ENCODE peak calls at places on chromosomes 2 and 18, in six cellular contexts. C, Y, V, G, B and O are unnamed samples.

GRCh38 chr2:36731941-36732700 is 35.6 kb downstream of the VIT start:
- DNase-seq in C (no peak), Y (no peak), V (no peak), G (no peak), B (no peak), O (no peak)

GRCh38 chr2:221429741-221430491 is 142.2 kb downstream of the EPHA4 start:
- DNase-seq in C (no peak), Y (no peak), V (no peak), G (no peak), B (no peak), O (no peak)

GRCh38 chr2:7034313-7034712 is 117.1 kb downstream of the RNF144A start:
- DNase-seq in C (no peak), Y (no peak), V (no peak), G (peak; percentile 49), B (peak; percentile 24), O (no peak)

GRCh38 chr2:24274809-24275208 is 85.5 kb downstream of the ITSN2 start:
- DNase-seq in C (no peak), Y (no peak), V (no peak), G (no peak), B (no peak), O (no peak)

GRCh38 chr18:13258792-13259385 is 40.3 kb downstream of the LDLRAD4 start:
- DNase-seq in C (no peak), Y (no peak), V (no peak), G (no peak), B (no peak), O (no peak)

GRCh38 chr2:201182650-201183372 is at the start of gene CASP10:
- DNase-seq in C (peak; percentile 65), Y (no peak), V (no peak), G (peak; percentile 87), B (no peak), O (no peak)

GRCh38 chr2:124289060-124289459 is 264.0 kb downstream of the CNTNAP5 start:
- DNase-seq in C (no peak), Y (no peak), V (no peak), G (no peak), B (no peak), O (no peak)

GRCh38 chr2:170815746-170816498 is 765 bp upstream of the GAD1 start:
- DNase-seq in C (peak; percentile 69), Y (peak; percentile 31), V (peak; percentile 61), G (peak; percentile 94), B (peak; percentile 83), O (peak; percentile 44)

GRCh38 chr2:11691071-11691660 is 21.2 kb upstream of the NTSR2 start:
- DNase-seq in C (no peak), Y (no peak), V (no peak), G (no peak), B (no peak), O (no peak)

GRCh38 chr2:237427807-237428506 is 14.0 kb upstream of the COL6A3 start:
- DNase-seq in C (no peak), Y (no peak), V (peak; percentile 70), G (no peak), B (no peak), O (no peak)

GRCh38 chr18:60019463-60019840 is 119.7 kb downstream of the PMAIP1 start:
- DNase-seq in C (no peak), Y (no peak), V (no peak), G (no peak), B (no peak), O (no peak)

GRCh38 chr2:134715932-134716643 is 2.7 kb downstream of the TMEM163 start:
- DNase-seq in C (no peak), Y (no peak), V (no peak), G (peak; percentile 43), B (no peak), O (no peak)

GRCh38 chr2:25168256-25169072 is at the start of gene POMC:
- DNase-seq in C (no peak), Y (no peak), V (no peak), G (peak; percentile 78), B (peak; percentile 69), O (peak; percentile 25)

GRCh38 chr2:498493-499178 is 178.6 kb downstream of the TMEM18 start:
- DNase-seq in C (no peak), Y (no peak), V (no peak), G (no peak), B (no peak), O (no peak)

GRCh38 chr2:239688098-239688497 is 287.3 kb upstream of the HDAC4 start:
- DNase-seq in C (peak; percentile 17), Y (no peak), V (no peak), G (peak; percentile 46), B (no peak), O (no peak)

GRCh38 chr2:82062469-82062868 is 1757.9 kb upstream of the LRRTM1 start:
- DNase-seq in C (no peak), Y (no peak), V (no peak), G (peak; percentile 40), B (no peak), O (no peak)

GRCh38 chr2:46703588-46703987 is 212.0 kb downstream of the MCFD2 start:
- DNase-seq in C (no peak), Y (no peak), V (no peak), G (no peak), B (no peak), O (no peak)

GRCh38 chr2:13607139-13607538 is 890.4 kb downstream of the TRIB2 start:
- DNase-seq in C (no peak), Y (no peak), V (no peak), G (no peak), B (no peak), O (no peak)

GRCh38 chr2:240394549-240394948 is 40.9 kb upstream of the GPC1 start:
- DNase-seq in C (no peak), Y (no peak), V (no peak), G (no peak), B (no peak), O (no peak)